ENCODE peak calls at places on chromosomes 3 and 15, in four cellular contexts. U is suprapubic skin, R is osteoblast, B is AG04450. G is an unnamed sample.

GRCh38 chr3:149179225-149179624 is 42.4 kb downstream of the CP start:
- DNase-seq in B (peak), U (no peak), R (no peak), G (no peak)

GRCh38 chr3:174776636-174777035 is 82.5 kb upstream of the NAALADL2 start:
- DNase-seq in U (no peak), R (no peak), B (no peak), G (no peak)

GRCh38 chr15:41105348-41106334 is 10.4 kb downstream of the INO80 start:
- DNase-seq in R (no peak), U (no peak), B (no peak), G (no peak)

GRCh38 chr3:45035441-45036301 is 9.6 kb downstream of the CLEC3B start:
- DNase-seq in U (peak), B (no peak), R (peak), G (no peak)

GRCh38 chr3:88810455-88810854 is 297.0 kb upstream of the EPHA3 start:
- DNase-seq in B (no peak), U (no peak), R (no peak), G (no peak)

GRCh38 chr3:12158387-12159226 is at the start of gene TIMP4:
- DNase-seq in U (no peak), R (peak), B (no peak), G (no peak)

GRCh38 chr3:105686324-105686897 is 182.4 kb downstream of the CBLB start:
- DNase-seq in B (peak), R (peak), U (no peak), G (peak)

GRCh38 chr3:129413687-129414506 is 14.5 kb downstream of the EFCAB12 start:
- DNase-seq in R (peak), B (peak), U (peak), G (peak)

GRCh38 chr3:72950801-72951200 is 45.8 kb upstream of the PPP4R2 start:
- DNase-seq in B (no peak), R (no peak), U (no peak), G (no peak)

GRCh38 chr15:75725719-75726607 is 13.3 kb upstream of the CSPG4 start:
- DNase-seq in B (no peak), U (no peak), R (peak), G (no peak)

GRCh38 chr15:88118741-88119140 is 137.8 kb downstream of the NTRK3 start:
- DNase-seq in B (no peak), U (no peak), R (no peak), G (no peak)

GRCh38 chr3:129984124-129984523 is 9.6 kb downstream of the TRH start:
- DNase-seq in U (no peak), R (no peak), B (no peak), G (no peak)

GRCh38 chr15:42457445-42458442 is 33.2 kb downstream of the ZNF106 start:
- DNase-seq in R (peak), U (peak), B (peak), G (peak)

GRCh38 chr3:195110647-195111321 is 160.2 kb downstream of the XXYLT1 start:
- DNase-seq in B (no peak), R (no peak), U (no peak), G (no peak)

GRCh38 chr3:116139607-116140006 is 305.7 kb downstream of the LSAMP start:
- DNase-seq in R (no peak), U (no peak), B (no peak), G (no peak)

GRCh38 chr15:89122532-89123525 is 34.6 kb downstream of the ABHD2 start:
- DNase-seq in U (no peak), R (no peak), B (no peak), G (no peak)

GRCh38 chr3:13713396-13713795 is 164.5 kb downstream of the FBLN2 start:
- DNase-seq in U (peak), R (no peak), B (no peak), G (no peak)

GRCh38 chr3:56351496-56351895 is 116.8 kb downstream of the ERC2 start:
- DNase-seq in R (no peak), U (no peak), B (no peak), G (no peak)

GRCh38 chr3:56342475-56342874 is 125.8 kb downstream of the ERC2 start:
- DNase-seq in B (no peak), U (no peak), R (no peak), G (no peak)

DNA sequence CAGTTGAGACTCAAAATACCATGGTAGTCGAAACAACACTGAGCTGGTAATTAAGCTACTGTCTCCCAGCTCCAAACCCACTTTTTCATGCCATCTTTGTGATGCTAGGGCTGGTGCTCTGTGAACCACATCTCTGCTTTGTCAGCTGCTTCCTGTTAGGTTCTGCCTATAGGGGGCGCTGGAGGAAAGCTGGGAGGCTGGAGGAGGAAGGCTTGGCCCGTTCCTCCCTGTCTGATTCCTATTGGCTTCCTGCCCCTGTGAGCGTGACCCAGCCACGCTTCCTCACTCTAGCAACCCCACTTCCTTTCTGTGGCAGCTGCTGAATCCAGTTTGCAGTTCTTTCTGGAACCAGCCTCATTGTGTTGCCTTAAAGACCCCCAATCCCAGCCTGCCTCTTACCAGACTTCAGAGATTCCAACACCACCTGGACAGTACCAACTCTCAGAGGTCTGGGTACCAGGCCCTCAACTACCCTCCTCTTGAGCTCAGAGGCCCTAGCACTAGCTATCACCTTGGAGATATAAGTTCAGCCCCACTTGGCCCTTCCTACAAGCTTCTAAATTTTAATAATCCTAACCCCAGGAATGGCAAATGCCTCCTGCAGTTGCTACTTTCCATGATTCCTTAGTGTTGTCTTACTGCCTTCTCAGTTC is 120.9 kb downstream of the ERC2 start:
- DNase-seq in B (no peak), R (no peak), U (no peak), G (peak)
- TF ChIP-seq CTCF in B (no peak), R (peak), U (no peak), G (peak)

GRCh38 chr3:165624761-165625160 is 212.5 kb downstream of the BCHE start:
- DNase-seq in B (no peak), U (no peak), R (peak), G (no peak)
- TF ChIP-seq CTCF in B (peak), U (no peak), R (no peak), G (no peak)

GRCh38 chr15:70248116-70249025 is 150.7 kb upstream of the TLE3 start:
- DNase-seq in R (peak), U (no peak), B (no peak), G (no peak)

GRCh38 chr15:70244978-70245542 is 147.3 kb upstream of the TLE3 start:
- DNase-seq in R (no peak), U (no peak), B (no peak), G (no peak)

GRCh38 chr15:70246623-70247200 is 149.0 kb upstream of the TLE3 start:
- DNase-seq in U (no peak), B (no peak), R (peak), G (no peak)

GRCh38 chr15:70245932-70246622 is 148.4 kb upstream of the TLE3 start:
- DNase-seq in U (no peak), B (no peak), R (peak), G (no peak)

GRCh38 chr15:70247281-70247680 is 149.6 kb upstream of the TLE3 start:
- DNase-seq in U (no peak), R (peak), B (no peak), G (no peak)
- TF ChIP-seq CTCF in U (no peak), R (no peak), B (no peak), G (no peak)

GRCh38 chr15:38002883-38003477 is 68.5 kb downstream of the TMCO5A start:
- DNase-seq in B (peak), R (no peak), U (no peak), G (no peak)
- TF ChIP-seq CTCF in B (peak), R (peak), U (no peak), G (peak)

DNA sequence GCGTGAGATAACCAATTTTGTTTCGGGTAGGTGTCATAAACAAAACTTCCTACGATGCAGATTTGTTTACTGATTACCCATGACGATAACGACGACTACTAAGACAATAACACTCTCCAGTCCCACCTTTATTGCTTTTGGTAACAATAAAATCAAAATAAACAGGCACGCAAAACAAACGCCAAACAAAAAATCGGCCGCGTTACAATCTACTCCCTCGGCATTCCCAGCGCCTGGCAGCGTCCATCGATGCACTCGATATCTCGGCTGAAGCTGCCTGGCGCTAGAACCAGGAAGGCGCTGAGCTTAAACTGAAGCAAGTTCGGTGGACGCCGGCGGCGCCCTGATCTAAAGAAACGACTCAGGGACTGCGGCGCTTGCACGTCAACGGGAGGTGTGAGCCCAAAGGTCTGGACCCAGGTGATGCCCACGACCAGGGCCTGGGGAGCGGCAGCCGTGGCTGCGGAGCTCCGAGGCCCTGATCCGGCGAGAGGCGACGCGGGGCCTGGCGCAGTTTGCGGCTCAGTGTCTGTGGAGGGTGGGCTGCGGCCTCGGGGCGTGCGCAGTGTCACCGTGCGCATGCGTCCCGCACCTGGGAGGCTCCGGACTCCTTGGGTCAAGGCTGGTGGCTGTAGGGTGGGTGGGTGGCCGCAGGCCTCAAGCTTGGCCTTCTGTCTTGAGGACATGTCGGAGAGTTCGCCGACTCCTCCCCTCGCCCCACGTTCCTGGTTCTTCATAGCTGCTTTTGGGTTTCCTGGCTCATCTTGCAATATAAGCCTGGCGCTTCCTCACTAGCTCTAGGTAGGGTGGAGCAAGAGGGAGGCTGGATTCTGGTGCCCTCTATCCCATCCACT is at the start of gene RSRC1:
- DNase-seq in U (peak), B (peak), R (peak), G (peak)
- TF ChIP-seq CTCF in U (no peak), B (no peak), R (no peak), G (no peak)

DNA sequence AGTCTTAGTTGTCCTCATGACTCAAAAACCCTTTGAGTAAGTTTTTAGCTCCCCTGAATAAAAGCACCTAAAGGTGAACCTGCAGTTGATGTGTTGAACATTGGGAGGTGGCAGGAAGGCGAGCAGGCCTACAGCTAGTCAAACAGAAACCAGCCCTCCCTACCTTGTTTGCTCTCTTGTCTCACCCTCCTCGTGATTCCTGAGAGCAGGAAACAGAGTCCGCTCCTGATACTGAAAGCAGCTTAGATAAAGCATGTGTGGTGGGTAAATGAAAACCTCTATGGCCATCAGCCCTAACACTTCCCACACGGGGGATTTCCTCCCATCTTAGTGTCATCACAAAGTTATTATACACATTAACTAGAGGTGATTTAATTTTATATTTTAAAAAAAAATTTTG is 21.8 kb upstream of the CLDN18 start:
- DNase-seq in R (no peak), B (no peak), U (no peak), G (peak)
- TF ChIP-seq CTCF in R (no peak), B (no peak), U (no peak), G (no peak)

DNA sequence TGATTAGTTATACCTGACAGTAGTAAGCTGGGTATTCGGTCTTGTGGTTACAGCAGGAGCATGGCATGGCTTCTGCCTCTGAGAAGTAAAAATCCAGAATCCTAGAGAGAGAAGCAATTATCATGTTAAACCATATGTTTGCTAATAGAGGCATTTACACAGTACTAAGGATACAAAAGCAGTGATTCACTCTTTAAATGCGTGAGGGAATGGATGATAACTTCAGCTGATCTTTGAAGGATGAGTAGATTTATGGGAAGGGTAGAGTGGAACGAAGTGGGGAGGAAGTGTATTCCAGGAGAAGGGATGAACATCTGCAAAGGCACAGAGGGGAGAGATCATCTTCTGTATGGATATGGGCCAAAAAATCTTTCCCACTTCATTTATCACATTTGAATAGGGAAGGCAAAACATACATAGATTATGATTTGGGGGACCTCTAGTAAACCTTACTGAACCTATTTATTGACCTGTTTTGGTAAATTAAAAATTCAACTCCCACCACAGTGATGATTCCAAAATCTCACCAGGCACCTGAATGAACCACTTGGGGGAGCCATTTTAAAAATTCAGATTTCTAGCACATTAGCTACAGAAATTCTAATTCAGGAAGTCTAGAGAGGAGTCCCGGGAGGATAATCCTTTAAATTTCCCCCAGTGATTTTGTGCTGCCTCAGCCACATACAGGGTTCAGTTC is 35.1 kb downstream of the IGSF10 start:
- DNase-seq in R (no peak), B (no peak), U (no peak), G (peak)
- TF ChIP-seq CTCF in R (peak), B (peak), U (no peak), G (no peak)

G was measured in GM13976.